ENCODE peak calls at places on chromosomes 12 and 14, in nine cellular contexts. T, D, X, Q, J, B, F, V and W are unnamed samples.

GRCh38 chr14:59870277-59871165 is at the start of gene RTN1:
- DNase-seq in T (peak; percentile 48), D (peak; percentile 80), X (peak; percentile 77), Q (peak; percentile 54), J (peak; percentile 92), B (peak; percentile 82), F (peak; percentile 6), V (peak; percentile 68), W (peak; percentile 72)

GRCh38 chr12:6943387-6943718 is 263 bp upstream of the RNU7-1 start:
- DNase-seq in T (peak; percentile 89), D (peak; percentile 90), X (peak; percentile 86), Q (peak; percentile 95), J (peak; percentile 95), B (peak; percentile 84), F (peak; percentile 70), V (peak; percentile 82), W (peak; percentile 74)

GRCh38 chr12:27305673-27306504 is 26.7 kb upstream of the BMAL2 start:
- DNase-seq in T (no peak), D (no peak), X (no peak), Q (peak; percentile 68), J (no peak), B (peak; percentile 3), F (peak; percentile 10), V (no peak), W (no peak)

GRCh38 chr14:103910262-103910935 is 17.9 kb upstream of the TDRD9 start:
- DNase-seq in T (peak; percentile 80), D (peak; percentile 76), X (peak; percentile 56), Q (peak; percentile 82), J (peak; percentile 77), B (peak; percentile 89), F (peak; percentile 40), V (peak; percentile 80), W (peak; percentile 50)

GRCh38 chr14:23324993-23325392 is 3.7 kb downstream of the PABPN1 start:
- DNase-seq in T (no peak), D (no peak), X (no peak), Q (no peak), J (no peak), B (no peak), F (no peak), V (no peak), W (no peak)

GRCh38 chr12:132561784-132562156 is 48.6 kb downstream of the LRCOL1 start:
- DNase-seq in T (peak; percentile 37), D (no peak), X (no peak), Q (peak; percentile 49), J (peak; percentile 52), B (peak; percentile 18), F (peak; percentile 46), V (no peak), W (no peak)

GRCh38 chr14:95334044-95334443 is 14.3 kb upstream of the CLMN start:
- DNase-seq in T (no peak), D (no peak), X (no peak), Q (no peak), J (no peak), B (no peak), F (peak; percentile 21), V (no peak), W (no peak)

GRCh38 chr14:52996493-52996892 is 45.6 kb upstream of the FERMT2 start:
- DNase-seq in T (no peak), D (no peak), X (no peak), Q (no peak), J (no peak), B (no peak), F (no peak), V (no peak), W (no peak)

GRCh38 chr14:54683882-54684794 is 117.2 kb downstream of the SAMD4A start:
- DNase-seq in T (no peak), D (no peak), X (no peak), Q (peak; percentile 83), J (no peak), B (no peak), F (no peak), V (no peak), W (no peak)

GRCh38 chr12:58117667-58118066 is 176.3 kb downstream of the ATP23 start:
- DNase-seq in T (no peak), D (no peak), X (no peak), Q (no peak), J (no peak), B (no peak), F (no peak), V (no peak), W (no peak)

GRCh38 chr14:67360469-67361206 is 510 bp downstream of the EIF2S1 start:
- DNase-seq in T (no peak), D (no peak), X (no peak), Q (peak; percentile 35), J (no peak), B (no peak), F (no peak), V (no peak), W (no peak)

GRCh38 chr14:103310576-103311095 is 23.4 kb upstream of the EIF5 start:
- DNase-seq in T (no peak), D (no peak), X (no peak), Q (no peak), J (no peak), B (no peak), F (no peak), V (no peak), W (no peak)

GRCh38 chr14:70567791-70568190 is 32.7 kb downstream of the MED6 start:
- DNase-seq in T (peak; percentile 28), D (no peak), X (no peak), Q (peak; percentile 62), J (no peak), B (peak; percentile 12), F (peak; percentile 10), V (no peak), W (peak; percentile 5)

GRCh38 chr14:67690011-67690410 is 5.6 kb downstream of the RDH11 start:
- DNase-seq in T (no peak), D (no peak), X (no peak), Q (no peak), J (no peak), B (no peak), F (no peak), V (no peak), W (no peak)

GRCh38 chr12:42868291-42868690 is 278.7 kb upstream of the PRICKLE1 start:
- DNase-seq in T (no peak), D (no peak), X (no peak), Q (no peak), J (no peak), B (no peak), F (no peak), V (no peak), W (no peak)

GRCh38 chr14:42469637-42470426 is 863.2 kb downstream of the LRFN5 start:
- DNase-seq in T (no peak), D (no peak), X (no peak), Q (peak; percentile 76), J (no peak), B (no peak), F (no peak), V (no peak), W (no peak)

GRCh38 chr14:89276424-89276975 is 140.5 kb downstream of the FOXN3 start:
- DNase-seq in T (peak; percentile 44), D (no peak), X (no peak), Q (peak; percentile 20), J (no peak), B (no peak), F (no peak), V (no peak), W (peak; percentile 1)

GRCh38 chr14:71474866-71475265 is 457.4 kb upstream of the RGS6 start:
- DNase-seq in T (no peak), D (no peak), X (no peak), Q (no peak), J (no peak), B (peak; percentile 16), F (no peak), V (no peak), W (no peak)

GRCh38 chr14:22099942-22100763 is 426.5 kb upstream of the OR4E1 start:
- DNase-seq in T (peak; percentile 73), D (peak; percentile 54), X (peak; percentile 31), Q (peak; percentile 46), J (peak; percentile 37), B (peak; percentile 9), F (no peak), V (peak; percentile 27), W (peak; percentile 72)

GRCh38 chr14:40280652-40281051 is 848.4 kb upstream of the FBXO33 start:
- DNase-seq in T (no peak), D (no peak), X (no peak), Q (no peak), J (no peak), B (no peak), F (no peak), V (no peak), W (no peak)

GRCh38 chr12:50751921-50752721 is 11.8 kb upstream of the ATF1 start:
- DNase-seq in T (no peak), D (no peak), X (no peak), Q (peak; percentile 45), J (no peak), B (no peak), F (peak; percentile 4), V (no peak), W (no peak)

GRCh38 chr12:123427036-123427769 is 9.3 kb downstream of the RILPL2 start:
- DNase-seq in T (peak; percentile 41), D (no peak), X (no peak), Q (no peak), J (no peak), B (no peak), F (no peak), V (no peak), W (no peak)

GRCh38 chr12:30862486-30862885 is 64.1 kb upstream of the TSPAN11 start:
- DNase-seq in T (no peak), D (no peak), X (no peak), Q (no peak), J (no peak), B (no peak), F (no peak), V (no peak), W (no peak)

GRCh38 chr12:14769837-14770494 is 33.3 kb downstream of the WBP11 start:
- DNase-seq in T (peak; percentile 90), D (peak; percentile 76), X (peak; percentile 63), Q (peak; percentile 83), J (peak; percentile 93), B (peak; percentile 71), F (no peak), V (peak; percentile 85), W (peak; percentile 30)

GRCh38 chr14:70045715-70046535 is 142.8 kb downstream of the SLC8A3 start:
- DNase-seq in T (no peak), D (peak; percentile 88), X (peak; percentile 67), Q (peak; percentile 67), J (peak; percentile 81), B (peak; percentile 45), F (peak; percentile 34), V (peak; percentile 76), W (no peak)

GRCh38 chr12:94849411-94849976 is 154.0 kb downstream of the NDUFA12 start:
- DNase-seq in T (no peak), D (no peak), X (no peak), Q (no peak), J (peak; percentile 39), B (no peak), F (no peak), V (no peak), W (no peak)

GRCh38 chr14:50740858-50741257 is 72.8 kb upstream of the SAV1 start:
- DNase-seq in T (no peak), D (no peak), X (no peak), Q (no peak), J (no peak), B (no peak), F (no peak), V (no peak), W (no peak)

GRCh38 chr14:74579447-74580274 is 32.4 kb downstream of the LTBP2 start:
- DNase-seq in T (no peak), D (no peak), X (no peak), Q (peak; percentile 92), J (no peak), B (no peak), F (no peak), V (no peak), W (no peak)

GRCh38 chr12:79932393-79932792 is 2.5 kb downstream of the PPP1R12A start:
- DNase-seq in T (no peak), D (no peak), X (no peak), Q (no peak), J (no peak), B (no peak), F (no peak), V (no peak), W (no peak)

GRCh38 chr12:1531160-1531653 is 63.2 kb downstream of the FBXL14 start:
- DNase-seq in T (no peak), D (no peak), X (no peak), Q (no peak), J (peak; percentile 83), B (no peak), F (no peak), V (no peak), W (no peak)

GRCh38 chr12:94055528-94055927 is 92.8 kb upstream of the PLXNC1 start:
- DNase-seq in T (no peak), D (no peak), X (no peak), Q (no peak), J (no peak), B (no peak), F (no peak), V (no peak), W (no peak)